ENCODE peak calls at places on chromosomes 12 and 14, in five cellular contexts. A is CD4-positive, CD25-positive, alpha-beta regulatory T cell; T is tibial artery; U is pancreas; M is lung. V is an unnamed sample.

GRCh38 chr12:101490286-101490920 is 15.3 kb downstream of the SPIC start:
- DNase-seq in A (peak; percentile 37), T (no peak), U (no peak), M (no peak), V (no peak)

GRCh38 chr14:33839193-33840076 is 111.4 kb downstream of the EGLN3 start:
- DNase-seq in A (peak; percentile 60), T (no peak), U (peak; percentile 64), M (peak; percentile 42), V (no peak)

GRCh38 chr12:49093746-49094103 is 876 bp downstream of the DHH start:
- DNase-seq in A (no peak), T (no peak), U (no peak), M (no peak), V (peak; percentile 47)

GRCh38 chr12:128783129-128783574 is 40.6 kb downstream of the SLC15A4 start:
- DNase-seq in A (peak; percentile 50), T (no peak), U (no peak), M (no peak), V (no peak)

GRCh38 chr12:15428632-15429031 is 106.3 kb downstream of the PTPRO start:
- DNase-seq in A (no peak), T (no peak), U (no peak), M (no peak), V (no peak)

GRCh38 chr12:31651893-31652521 is 7.5 kb upstream of the ETFBKMT start:
- DNase-seq in A (no peak), T (no peak), U (no peak), M (no peak), V (no peak)

GRCh38 chr12:2431810-2432209 is 363.0 kb upstream of the FKBP4 start:
- DNase-seq in A (no peak), T (no peak), U (no peak), M (no peak), V (no peak)

GRCh38 chr12:49949866-49950265 is 671 bp upstream of the AQP2 start:
- DNase-seq in A (no peak), T (no peak), U (no peak), M (no peak), V (no peak)

GRCh38 chr12:66107451-66107915 is 23.1 kb downstream of the LLPH start:
- DNase-seq in A (peak; percentile 84), T (no peak), U (no peak), M (peak; percentile 77), V (no peak)

GRCh38 chr12:48036818-48037217 is 32.5 kb upstream of the COL2A1 start:
- DNase-seq in A (no peak), T (no peak), U (no peak), M (no peak), V (no peak)

GRCh38 chr12:56152756-56153137 is 360 bp downstream of the MYL6B start:
- DNase-seq in A (no peak), T (no peak), U (no peak), M (no peak), V (no peak)

GRCh38 chr14:74804219-74804825 is 41.2 kb downstream of the YLPM1 start:
- DNase-seq in A (peak; percentile 61), T (no peak), U (no peak), M (no peak), V (no peak)

GRCh38 chr12:52521581-52522266 is 1.5 kb upstream of the KRT5 start:
- DNase-seq in A (no peak), T (no peak), U (no peak), M (peak; percentile 22), V (no peak)

GRCh38 chr12:62221107-62221506 is 39.1 kb upstream of the USP15 start:
- DNase-seq in A (no peak), T (no peak), U (no peak), M (no peak), V (no peak)

GRCh38 chr14:91885837-91886236 is 18.5 kb upstream of the TC2N start:
- DNase-seq in A (no peak), T (no peak), U (no peak), M (no peak), V (no peak)

GRCh38 chr14:91888641-91889476 is 21.5 kb upstream of the TC2N start:
- DNase-seq in A (no peak), T (no peak), U (no peak), M (no peak), V (no peak)

GRCh38 chr14:91885113-91885712 is 17.9 kb upstream of the TC2N start:
- DNase-seq in A (no peak), T (peak; percentile 79), U (no peak), M (no peak), V (no peak)

GRCh38 chr14:91884664-91885063 is 17.3 kb upstream of the TC2N start:
- DNase-seq in A (no peak), T (no peak), U (no peak), M (no peak), V (no peak)

GRCh38 chr14:91886961-91887360 is 19.6 kb upstream of the TC2N start:
- DNase-seq in A (no peak), T (no peak), U (no peak), M (no peak), V (no peak)
- H3K4me1 ChIP-seq in A (peaks cover 17% of the 10 kb centered on the region), T (peaks cover 76% of the 10 kb centered on the region), U (peaks cover 27% of the 10 kb centered on the region), M (peaks cover 19% of the 10 kb centered on the region), V (peaks cover 2% of the 10 kb centered on the region)

GRCh38 chr14:76919431-76919810 is 93.2 kb downstream of the LRRC74A start:
- DNase-seq in A (no peak), T (no peak), U (no peak), M (peak; percentile 38), V (no peak)

GRCh38 chr14:76919811-76920571 is 93.8 kb downstream of the LRRC74A start:
- DNase-seq in A (peak; percentile 33), T (peak; percentile 74), U (no peak), M (no peak), V (peak; percentile 60)

GRCh38 chr14:76917759-76918175 is 91.6 kb downstream of the LRRC74A start:
- DNase-seq in A (no peak), T (peak; percentile 90), U (no peak), M (peak; percentile 54), V (peak; percentile 83)

GRCh38 chr14:76918176-76918750 is 92.1 kb downstream of the LRRC74A start:
- DNase-seq in A (no peak), T (peak; percentile 91), U (no peak), M (peak; percentile 74), V (peak; percentile 70)

GRCh38 chr14:76918751-76919421 is 92.7 kb downstream of the LRRC74A start:
- DNase-seq in A (no peak), T (peak; percentile 100), U (peak; percentile 92), M (peak; percentile 95), V (peak; percentile 92)
- H3K4me3 ChIP-seq in A (no peak overlapping the region), T (peak overlapping the region; percentile 19), U (no peak overlapping the region), M (no peak overlapping the region), V (peak overlapping the region; percentile 5)

GRCh38 chr12:526089-526488 is 66.3 kb downstream of the B4GALNT3 start:
- DNase-seq in A (no peak), T (no peak), U (no peak), M (no peak), V (no peak)

GRCh38 chr12:517538-517937 is 57.8 kb downstream of the B4GALNT3 start:
- DNase-seq in A (no peak), T (no peak), U (no peak), M (no peak), V (no peak)

GRCh38 chr12:522692-523378 is 63.1 kb downstream of the B4GALNT3 start:
- DNase-seq in A (no peak), T (no peak), U (no peak), M (no peak), V (no peak)

GRCh38 chr12:524167-524951 is 64.6 kb downstream of the B4GALNT3 start:
- DNase-seq in A (no peak), T (no peak), U (no peak), M (no peak), V (no peak)

GRCh38 chr12:520119-520518 is 60.4 kb downstream of the B4GALNT3 start:
- DNase-seq in A (no peak), T (no peak), U (no peak), M (no peak), V (no peak)
- H3K4me1 ChIP-seq in A (no peaks in the 10 kb centered on the region), T (peaks cover 3% of the 10 kb centered on the region), U (no peaks in the 10 kb centered on the region), M (no peaks in the 10 kb centered on the region), V (peaks cover 9% of the 10 kb centered on the region)

GRCh38 chr14:104689620-104690265 is 325 bp downstream of the INF2 start:
- DNase-seq in A (no peak), T (no peak), U (no peak), M (no peak), V (peak; percentile 33)

GRCh38 chr14:104686624-104687517 is 2.5 kb upstream of the INF2 start:
- DNase-seq in A (peak; percentile 69), T (peak; percentile 65), U (no peak), M (no peak), V (no peak)

GRCh38 chr14:104688755-104689619 is at the start of gene INF2:
- DNase-seq in A (peak; percentile 70), T (peak; percentile 81), U (peak; percentile 80), M (no peak), V (peak; percentile 80)

GRCh38 chr14:104687601-104688504 is 1.6 kb upstream of the INF2 start:
- DNase-seq in A (no peak), T (peak; percentile 94), U (peak; percentile 92), M (peak; percentile 89), V (peak; percentile 81)

DNA sequence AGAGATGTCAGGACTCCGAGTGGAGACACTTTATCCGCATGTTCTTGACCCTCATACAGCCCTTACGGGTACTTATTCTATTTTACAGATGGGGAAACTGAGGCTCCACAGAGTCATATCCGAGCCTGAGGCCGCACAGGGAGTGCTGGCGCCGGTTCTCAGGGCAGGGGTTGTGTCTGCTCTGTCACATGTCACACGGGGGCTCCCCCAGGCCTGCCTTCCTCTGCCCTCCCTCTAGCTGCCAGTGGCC is 988 bp upstream of the INF2 start:
- DNase-seq in A (no peak), T (no peak), U (no peak), M (no peak), V (no peak)
- H3K4me3 ChIP-seq in A (no peak overlapping the region), T (peak overlapping the region; percentile 78), U (peak overlapping the region; percentile 91), M (no peak overlapping the region), V (peak overlapping the region; percentile 98)

DNA sequence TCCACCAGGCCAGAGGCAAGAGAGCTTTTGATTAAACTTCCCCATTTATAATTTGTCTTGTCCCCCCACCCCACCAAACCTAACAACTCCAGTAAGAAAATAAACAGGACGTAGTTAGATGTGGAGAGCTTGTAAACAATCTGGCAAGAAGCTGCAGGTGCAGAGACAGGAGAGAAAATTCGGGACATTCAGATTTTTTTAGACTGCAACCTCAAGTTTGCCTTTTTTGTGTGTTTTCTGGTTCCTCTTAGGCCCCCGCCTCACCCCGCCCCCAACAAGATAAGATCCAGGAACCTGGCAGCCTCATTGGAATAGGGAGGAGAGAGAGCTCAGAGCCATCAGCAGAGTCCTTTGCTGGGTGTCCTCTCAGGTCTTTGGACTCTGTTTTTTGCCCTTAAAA is 2.8 kb downstream of the HOXC10 start:
- DNase-seq in A (no peak), T (no peak), U (no peak), M (no peak), V (no peak)
- H3K4me1 ChIP-seq in A (peaks cover 30% of the 10 kb centered on the region), T (peaks cover 51% of the 10 kb centered on the region), U (no peaks in the 10 kb centered on the region), M (peaks cover 17% of the 10 kb centered on the region), V (peaks cover 6% of the 10 kb centered on the region)

DNA sequence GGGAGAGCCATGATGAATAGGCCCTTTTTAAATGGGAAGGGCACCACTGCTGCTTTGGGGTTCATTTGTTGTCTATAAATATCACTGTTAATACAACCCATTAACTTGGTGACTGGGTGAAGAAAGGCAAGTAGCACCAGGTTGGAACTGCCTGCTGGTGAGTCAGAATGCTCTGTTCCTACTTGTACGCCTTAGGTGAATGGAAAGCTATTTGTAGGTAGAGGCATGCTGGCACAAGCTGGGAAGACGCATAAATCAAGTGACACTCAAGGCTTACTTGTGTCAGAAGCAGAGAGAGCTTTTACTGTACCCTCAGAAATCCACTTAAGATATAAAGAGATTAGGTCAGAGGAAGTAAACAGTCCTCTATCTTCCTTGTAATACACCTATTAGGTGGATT is 142.5 kb downstream of the TMX1 start:
- DNase-seq in A (no peak), T (no peak), U (no peak), M (no peak), V (no peak)
- H3K4me3 ChIP-seq in A (no peak overlapping the region), T (no peak overlapping the region), U (no peak overlapping the region), M (no peak overlapping the region), V (no peak overlapping the region)